ENCODE peak calls at places on chromosomes 6 and 20, in seven cellular contexts. O, P, D, H, V, G and X are unnamed samples.

GRCh38 chr6:43286995-43287716 is 10.9 kb upstream of the SLC22A7 start:
- DNase-seq in O (no peak), P (no peak), D (no peak), H (no peak), V (no peak), G (no peak), X (no peak)

GRCh38 chr6:4274382-4275082 is 139.2 kb upstream of the ECI2 start:
- DNase-seq in O (no peak), P (no peak), D (no peak), H (no peak), V (no peak), G (no peak), X (no peak)

GRCh38 chr6:34709386-34709785 is 12.8 kb upstream of the ILRUN start:
- DNase-seq in O (no peak), P (peak; percentile 68), D (no peak), H (no peak), V (no peak), G (no peak), X (no peak)

GRCh38 chr20:14790771-14791517 is 453.5 kb upstream of the FLRT3 start:
- DNase-seq in O (no peak), P (no peak), D (no peak), H (no peak), V (no peak), G (no peak), X (no peak)

GRCh38 chr20:38970302-38970701 is 8.2 kb downstream of the DHX35 start:
- DNase-seq in O (peak; percentile 44), P (no peak), D (peak; percentile 96), H (no peak), V (peak; percentile 39), G (no peak), X (peak; percentile 66)

GRCh38 chr6:80333342-80333741 is 226.9 kb downstream of the BCKDHB start:
- DNase-seq in O (no peak), P (no peak), D (no peak), H (no peak), V (no peak), G (no peak), X (no peak)

GRCh38 chr6:145345094-145345493 is 390.2 kb downstream of the EPM2A start:
- DNase-seq in O (no peak), P (no peak), D (no peak), H (no peak), V (no peak), G (no peak), X (no peak)

GRCh38 chr6:37988131-37988530 is 168.6 kb downstream of the ZFAND3 start:
- DNase-seq in O (no peak), P (no peak), D (peak; percentile 24), H (no peak), V (no peak), G (no peak), X (no peak)

GRCh38 chr20:22863881-22864280 is 171.2 kb upstream of the SSTR4 start:
- DNase-seq in O (no peak), P (no peak), D (no peak), H (no peak), V (no peak), G (no peak), X (no peak)

GRCh38 chr20:35718972-35719635 is 19.9 kb downstream of the ROMO1 start:
- DNase-seq in O (no peak), P (no peak), D (no peak), H (no peak), V (no peak), G (no peak), X (no peak)

GRCh38 chr6:10904015-10904414 is 17.2 kb downstream of the SYCP2L start:
- DNase-seq in O (no peak), P (no peak), D (no peak), H (no peak), V (no peak), G (no peak), X (no peak)

GRCh38 chr20:49516916-49517315 is 34.4 kb upstream of the KCNB1 start:
- DNase-seq in O (no peak), P (no peak), D (no peak), H (no peak), V (no peak), G (no peak), X (no peak)

GRCh38 chr20:61812121-61812520 is 253.6 kb downstream of the TAF4 start:
- DNase-seq in O (no peak), P (no peak), D (no peak), H (no peak), V (no peak), G (no peak), X (no peak)

GRCh38 chr6:113147544-113147943 is 709.6 kb upstream of the MARCKS start:
- DNase-seq in O (no peak), P (no peak), D (peak; percentile 4), H (no peak), V (no peak), G (no peak), X (no peak)

GRCh38 chr20:57529160-57529585 is 4.2 kb upstream of the CTCFL start:
- DNase-seq in O (no peak), P (no peak), D (no peak), H (no peak), V (no peak), G (no peak), X (no peak)

GRCh38 chr20:23881371-23881770 is 1.8 kb upstream of the CST5 start:
- DNase-seq in O (no peak), P (no peak), D (no peak), H (no peak), V (no peak), G (no peak), X (no peak)

GRCh38 chr6:131914967-131915751 is 36.0 kb downstream of the CCN2 start:
- DNase-seq in O (peak; percentile 46), P (peak; percentile 78), D (peak; percentile 85), H (peak; percentile 53), V (peak; percentile 70), G (no peak), X (peak; percentile 77)

GRCh38 chr6:79168695-79168980 is 65.8 kb downstream of the HMGN3 start:
- DNase-seq in O (no peak), P (no peak), D (no peak), H (no peak), V (no peak), G (no peak), X (no peak)

GRCh38 chr6:40302856-40303449 is 284.2 kb downstream of the LRFN2 start:
- DNase-seq in O (no peak), P (no peak), D (no peak), H (peak; percentile 50), V (no peak), G (no peak), X (no peak)

GRCh38 chr6:125746019-125746414 is 3.4 kb upstream of the HEY2 start:
- DNase-seq in O (no peak), P (no peak), D (no peak), H (no peak), V (no peak), G (no peak), X (no peak)

GRCh38 chr20:50005378-50006020 is 22.7 kb downstream of the SNAI1 start:
- DNase-seq in O (no peak), P (no peak), D (no peak), H (no peak), V (no peak), G (peak; percentile 83), X (no peak)

GRCh38 chr6:45710304-45710821 is 305.3 kb downstream of the CLIC5 start:
- DNase-seq in O (no peak), P (no peak), D (peak; percentile 50), H (no peak), V (no peak), G (no peak), X (no peak)

GRCh38 chr6:163579111-163579879 is 164.8 kb downstream of the QKI start:
- DNase-seq in O (no peak), P (peak; percentile 71), D (no peak), H (no peak), V (no peak), G (no peak), X (no peak)

GRCh38 chr6:161273752-161274487 is at the start of gene AGPAT4:
- DNase-seq in O (peak; percentile 92), P (peak; percentile 70), D (peak; percentile 98), H (peak; percentile 50), V (peak; percentile 95), G (no peak), X (peak; percentile 98)

GRCh38 chr6:91268941-91269340 is 682.1 kb upstream of the MAP3K7 start:
- DNase-seq in O (no peak), P (no peak), D (no peak), H (no peak), V (no peak), G (no peak), X (no peak)

GRCh38 chr6:42694586-42694985 is 27.8 kb downstream of the PRPH2 start:
- DNase-seq in O (peak; percentile 34), P (no peak), D (peak; percentile 51), H (no peak), V (no peak), G (no peak), X (no peak)

GRCh38 chr6:108114861-108115597 is 40.5 kb upstream of the OSTM1 start:
- DNase-seq in O (no peak), P (peak; percentile 81), D (peak; percentile 48), H (peak; percentile 50), V (peak; percentile 43), G (peak; percentile 42), X (no peak)

GRCh38 chr6:38164131-38164481 is 344.6 kb downstream of the ZFAND3 start:
- DNase-seq in O (no peak), P (no peak), D (no peak), H (no peak), V (no peak), G (no peak), X (no peak)

GRCh38 chr20:50969912-50970311 is 11.3 kb downstream of the MOCS3 start:
- DNase-seq in O (no peak), P (no peak), D (peak; percentile 18), H (no peak), V (no peak), G (no peak), X (no peak)

GRCh38 chr20:31843288-31843687 is 2.1 kb downstream of the FOXS1 start:
- DNase-seq in O (no peak), P (no peak), D (no peak), H (no peak), V (no peak), G (no peak), X (no peak)

GRCh38 chr6:45494734-45495133 is 117.0 kb upstream of the SUPT3H start:
- DNase-seq in O (no peak), P (no peak), D (no peak), H (no peak), V (no peak), G (peak; percentile 91), X (no peak)

GRCh38 chr6:33757113-33757512 is 10.4 kb upstream of the IP6K3 start:
- DNase-seq in O (no peak), P (no peak), D (no peak), H (no peak), V (no peak), G (no peak), X (no peak)

GRCh38 chr6:144063744-144064401 is 31.5 kb downstream of the SF3B5 start:
- DNase-seq in O (peak; percentile 23), P (peak; percentile 88), D (peak; percentile 61), H (peak; percentile 84), V (peak; percentile 44), G (peak; percentile 75), X (peak; percentile 62)

GRCh38 chr6:142014515-142014914 is 118.2 kb upstream of the GJE1 start:
- DNase-seq in O (peak; percentile 66), P (no peak), D (peak; percentile 99), H (no peak), V (peak; percentile 90), G (no peak), X (peak; percentile 93)

GRCh38 chr6:133026705-133027104 is 212.3 kb downstream of the RPS12 start:
- DNase-seq in O (no peak), P (no peak), D (no peak), H (no peak), V (no peak), G (no peak), X (no peak)

GRCh38 chr20:57061058-57061900 is 205.2 kb downstream of the BMP7 start:
- DNase-seq in O (peak; percentile 79), P (peak; percentile 68), D (peak; percentile 78), H (peak; percentile 73), V (peak; percentile 17), G (no peak), X (peak; percentile 21)

GRCh38 chr6:13724174-13724573 is 12.5 kb upstream of the RANBP9 start:
- DNase-seq in O (peak; percentile 96), P (no peak), D (peak; percentile 81), H (no peak), V (peak; percentile 23), G (peak; percentile 4), X (no peak)